ENCODE peak calls at places on chromosomes 1 and 21, in five cellular contexts. Z is GM20000, L is LNCaP clone FGC, S is HS-5, P is Daoy. A is an unnamed sample.

GRCh38 chr1:159071970-159072582 is 4.5 kb downstream of the AIM2 start:
- DNase-seq in Z (peak), L (peak), S (peak), P (peak), A (no peak)

GRCh38 chr1:6914646-6915178 is 129.5 kb downstream of the CAMTA1 start:
- DNase-seq in Z (no peak), L (no peak), S (no peak), P (no peak), A (no peak)

GRCh38 chr1:204188959-204189639 is 7.2 kb downstream of the KISS1 start:
- DNase-seq in Z (peak), L (no peak), S (no peak), P (no peak), A (no peak)

GRCh38 chr21:43303240-43304178 is 123.4 kb downstream of the SIK1 start:
- DNase-seq in Z (no peak), L (no peak), S (no peak), P (no peak), A (no peak)

GRCh38 chr1:167263784-167264464 is 43.2 kb downstream of the POU2F1 start:
- DNase-seq in Z (no peak), L (no peak), S (no peak), P (peak), A (no peak)

GRCh38 chr1:8419172-8419571 is 101.3 kb downstream of the SLC45A1 start:
- DNase-seq in Z (no peak), L (no peak), S (no peak), P (no peak), A (no peak)

GRCh38 chr1:153220606-153221303 is 3.4 kb downstream of the PRR9 start:
- DNase-seq in Z (no peak), L (no peak), S (no peak), P (no peak), A (no peak)

GRCh38 chr1:79497193-79497773 is 490.8 kb upstream of the ADGRL4 start:
- DNase-seq in Z (peak), L (peak), S (peak), P (peak), A (no peak)

GRCh38 chr21:31530918-31531705 is 128.4 kb upstream of the SOD1 start:
- DNase-seq in Z (no peak), L (no peak), S (no peak), P (peak), A (no peak)

GRCh38 chr1:26050255-26050640 is 4.3 kb upstream of the SLC30A2 start:
- DNase-seq in Z (no peak), L (no peak), S (no peak), P (no peak), A (no peak)

GRCh38 chr1:92817986-92818764 is 13.7 kb upstream of the RPL5 start:
- DNase-seq in Z (peak), L (no peak), S (no peak), P (peak), A (no peak)

GRCh38 chr1:59674605-59675004 is 140.1 kb upstream of the HOOK1 start:
- DNase-seq in Z (no peak), L (no peak), S (no peak), P (no peak), A (no peak)

GRCh38 chr1:20339811-20340457 is 49.3 kb downstream of the VWA5B1 start:
- DNase-seq in Z (no peak), L (no peak), S (no peak), P (no peak), A (no peak)

GRCh38 chr1:206704239-206704638 is 19.5 kb downstream of the MAPKAPK2 start:
- DNase-seq in Z (no peak), L (no peak), S (no peak), P (no peak), A (no peak)

GRCh38 chr1:109994654-109995053 is 10.1 kb downstream of the AHCYL1 start:
- DNase-seq in Z (no peak), L (no peak), S (no peak), P (no peak), A (no peak)

GRCh38 chr1:5374176-5374575 is 618.0 kb downstream of the NPHP4 start:
- DNase-seq in Z (no peak), L (no peak), S (no peak), P (no peak), A (no peak)

GRCh38 chr1:226945106-226945857 is 5.2 kb downstream of the COQ8A start:
- DNase-seq in Z (no peak), L (peak), S (no peak), P (no peak), A (no peak)

GRCh38 chr1:246151796-246152434 is 355.2 kb downstream of the SMYD3 start:
- DNase-seq in Z (no peak), L (no peak), S (no peak), P (no peak), A (no peak)

GRCh38 chr1:71881611-71882010 is 400.7 kb downstream of the NEGR1 start:
- DNase-seq in Z (no peak), L (no peak), S (no peak), P (no peak), A (no peak)

GRCh38 chr1:87648720-87649119 is 320.0 kb downstream of the LMO4 start:
- DNase-seq in Z (no peak), L (no peak), S (no peak), P (no peak), A (no peak)

GRCh38 chr1:151619489-151620093 is 7.7 kb downstream of the SNX27 start:
- DNase-seq in Z (no peak), L (no peak), S (no peak), P (no peak), A (no peak)

GRCh38 chr1:3007298-3008147 is 13.7 kb upstream of the ACTRT2 start:
- DNase-seq in Z (no peak), L (no peak), S (no peak), P (no peak), A (no peak)

GRCh38 chr1:113990541-113990940 is 11.3 kb downstream of the OLFML3 start:
- DNase-seq in Z (no peak), L (no peak), S (no peak), P (no peak), A (no peak)

GRCh38 chr1:203349757-203350522 is 982 bp downstream of the FMOD start:
- DNase-seq in Z (no peak), L (no peak), S (no peak), P (no peak), A (no peak)

GRCh38 chr1:40029608-40030007 is 10.9 kb upstream of the CAP1 start:
- DNase-seq in Z (no peak), L (peak), S (no peak), P (no peak), A (no peak)

GRCh38 chr21:39911286-39911685 is 44.0 kb downstream of the PCP4 start:
- DNase-seq in Z (no peak), L (peak), S (no peak), P (no peak), A (no peak)

A was measured in GM04503.